ENCODE peak calls at places on chromosomes 1 and 21, in four cellular contexts. O, V, H and N are unnamed samples.

GRCh38 chr1:63799324-63799723 is 25.5 kb downstream of the ROR1 start:
- DNase-seq in O (no peak), V (no peak), H (no peak), N (no peak)

GRCh38 chr1:67261646-67262045 is 46.0 kb upstream of the IL12RB2 start:
- DNase-seq in O (peak; percentile 11), V (no peak), H (no peak), N (no peak)

GRCh38 chr1:118154220-118154619 is 30.8 kb downstream of the SPAG17 start:
- DNase-seq in O (peak; percentile 34), V (no peak), H (no peak), N (no peak)

GRCh38 chr1:97108200-97108599 is 386.6 kb downstream of the PTBP2 start:
- DNase-seq in O (no peak), V (no peak), H (no peak), N (no peak)

GRCh38 chr1:213122514-213122929 is 71.5 kb downstream of the RPS6KC1 start:
- DNase-seq in O (peak; percentile 71), V (no peak), H (no peak), N (no peak)

GRCh38 chr1:102097451-102097850 is 100.7 kb upstream of the OLFM3 start:
- DNase-seq in O (no peak), V (peak; percentile 29), H (no peak), N (no peak)

GRCh38 chr21:41478319-41479177 is 29.4 kb downstream of the TMPRSS2 start:
- DNase-seq in O (no peak), V (peak; percentile 69), H (no peak), N (no peak)

GRCh38 chr1:70353641-70354331 is 736 bp downstream of the ANKRD13C start:
- DNase-seq in O (peak; percentile 38), V (peak; percentile 56), H (peak; percentile 65), N (no peak)

GRCh38 chr1:91553196-91553595 is 52.5 kb downstream of the CDC7 start:
- DNase-seq in O (no peak), V (no peak), H (no peak), N (no peak)

GRCh38 chr1:234628099-234628498 is 18.1 kb upstream of the IRF2BP2 start:
- DNase-seq in O (no peak), V (no peak), H (no peak), N (no peak)

GRCh38 chr1:46550751-46551231 is 656 bp downstream of the KNCN start:
- DNase-seq in O (no peak), V (peak; percentile 41), H (no peak), N (no peak)

GRCh38 chr1:3275471-3276340 is 178.8 kb upstream of the ARHGEF16 start:
- DNase-seq in O (no peak), V (no peak), H (no peak), N (peak; percentile 86)

GRCh38 chr1:21324368-21325137 is 34.3 kb upstream of the ECE1 start:
- DNase-seq in O (peak; percentile 89), V (peak; percentile 82), H (no peak), N (peak; percentile 76)

GRCh38 chr1:56773341-56774066 is 45.7 kb downstream of the FYB2 start:
- DNase-seq in O (no peak), V (no peak), H (no peak), N (no peak)

GRCh38 chr1:13760921-13761320 is 60.9 kb downstream of the PRDM2 start:
- DNase-seq in O (no peak), V (no peak), H (no peak), N (no peak)

GRCh38 chr1:15381805-15382204 is 27.9 kb upstream of the EFHD2 start:
- DNase-seq in O (no peak), V (no peak), H (no peak), N (no peak)

GRCh38 chr21:39007532-39007931 is 175.7 kb downstream of the PSMG1 start:
- DNase-seq in O (no peak), V (no peak), H (no peak), N (no peak)

GRCh38 chr21:44766014-44766817 is 35.4 kb downstream of the UBE2G2 start:
- DNase-seq in O (no peak), V (no peak), H (no peak), N (no peak)

GRCh38 chr1:14259191-14259757 is 339.2 kb upstream of the KAZN start:
- DNase-seq in O (no peak), V (peak; percentile 70), H (no peak), N (peak; percentile 78)

GRCh38 chr1:224092601-224093000 is 21.3 kb upstream of the FBXO28 start:
- DNase-seq in O (no peak), V (no peak), H (no peak), N (no peak)

GRCh38 chr1:8061673-8062386 is 35.7 kb upstream of the ERRFI1 start:
- DNase-seq in O (no peak), V (no peak), H (no peak), N (no peak)

GRCh38 chr1:220828950-220829586 is 42.4 kb downstream of the MTARC1 start:
- DNase-seq in O (no peak), V (no peak), H (no peak), N (no peak)

GRCh38 chr1:26191739-26192138 is 1.3 kb downstream of the CATSPER4 start:
- DNase-seq in O (no peak), V (no peak), H (no peak), N (no peak)

GRCh38 chr21:37198989-37199924 is 67.9 kb downstream of the VPS26C start:
- DNase-seq in O (no peak), V (no peak), H (no peak), N (no peak)

GRCh38 chr21:15051652-15052554 is 12.9 kb downstream of the NRIP1 start:
- DNase-seq in O (peak; percentile 26), V (peak; percentile 61), H (no peak), N (no peak)

GRCh38 chr1:53186533-53186932 is 10.1 kb upstream of the CPT2 start:
- DNase-seq in O (no peak), V (peak; percentile 65), H (no peak), N (no peak)

GRCh38 chr1:207868769-207869721 is 41.9 kb downstream of the CD34 start:
- DNase-seq in O (peak; percentile 90), V (peak; percentile 81), H (peak; percentile 85), N (peak; percentile 90)

GRCh38 chr1:218209351-218209861 is 75.7 kb upstream of the RRP15 start:
- DNase-seq in O (no peak), V (no peak), H (no peak), N (no peak)

GRCh38 chr21:32604484-32604883 is 7.7 kb downstream of the CFAP298 start:
- DNase-seq in O (no peak), V (no peak), H (no peak), N (no peak)

DNA sequence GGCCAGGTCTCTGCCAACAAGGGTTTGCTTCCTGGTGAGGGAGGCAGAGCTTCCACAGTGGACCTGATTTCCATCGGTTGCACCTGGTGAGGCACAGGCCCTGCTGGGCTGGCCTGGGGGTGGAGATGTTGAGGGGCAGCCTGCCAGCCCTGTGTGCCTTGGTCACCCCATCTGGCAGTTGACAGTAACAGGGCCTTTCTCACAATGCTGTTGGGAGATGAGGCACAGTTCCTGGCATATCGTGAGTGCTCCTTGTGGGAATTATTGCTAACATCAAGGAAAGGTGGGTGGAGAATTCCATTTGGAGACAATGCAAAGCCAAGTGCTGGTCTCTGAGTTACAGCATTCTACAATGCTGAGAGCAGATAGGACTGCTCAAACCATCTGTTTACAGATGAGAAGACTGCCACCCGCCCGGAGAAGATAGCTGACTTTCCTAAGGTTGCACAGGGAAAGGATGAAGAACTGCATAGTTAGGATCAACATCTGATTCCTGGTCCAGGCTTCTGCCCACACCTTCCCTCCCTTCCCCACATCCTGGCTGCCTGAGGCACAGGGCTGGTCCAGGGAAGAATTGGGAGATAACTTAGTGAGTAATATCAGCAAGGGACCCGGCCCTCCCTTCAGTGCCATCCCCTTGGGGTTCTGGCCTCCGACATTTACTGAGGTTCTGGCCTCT is 1.8 kb downstream of the SERINC2 start:
- DNase-seq in O (no peak), V (no peak), H (no peak), N (no peak)
- H3K4me3 ChIP-seq in O (peak overlapping the region; percentile 99), V (peak overlapping the region; percentile 79), H (peak overlapping the region; percentile 9), N (no peak overlapping the region)

DNA sequence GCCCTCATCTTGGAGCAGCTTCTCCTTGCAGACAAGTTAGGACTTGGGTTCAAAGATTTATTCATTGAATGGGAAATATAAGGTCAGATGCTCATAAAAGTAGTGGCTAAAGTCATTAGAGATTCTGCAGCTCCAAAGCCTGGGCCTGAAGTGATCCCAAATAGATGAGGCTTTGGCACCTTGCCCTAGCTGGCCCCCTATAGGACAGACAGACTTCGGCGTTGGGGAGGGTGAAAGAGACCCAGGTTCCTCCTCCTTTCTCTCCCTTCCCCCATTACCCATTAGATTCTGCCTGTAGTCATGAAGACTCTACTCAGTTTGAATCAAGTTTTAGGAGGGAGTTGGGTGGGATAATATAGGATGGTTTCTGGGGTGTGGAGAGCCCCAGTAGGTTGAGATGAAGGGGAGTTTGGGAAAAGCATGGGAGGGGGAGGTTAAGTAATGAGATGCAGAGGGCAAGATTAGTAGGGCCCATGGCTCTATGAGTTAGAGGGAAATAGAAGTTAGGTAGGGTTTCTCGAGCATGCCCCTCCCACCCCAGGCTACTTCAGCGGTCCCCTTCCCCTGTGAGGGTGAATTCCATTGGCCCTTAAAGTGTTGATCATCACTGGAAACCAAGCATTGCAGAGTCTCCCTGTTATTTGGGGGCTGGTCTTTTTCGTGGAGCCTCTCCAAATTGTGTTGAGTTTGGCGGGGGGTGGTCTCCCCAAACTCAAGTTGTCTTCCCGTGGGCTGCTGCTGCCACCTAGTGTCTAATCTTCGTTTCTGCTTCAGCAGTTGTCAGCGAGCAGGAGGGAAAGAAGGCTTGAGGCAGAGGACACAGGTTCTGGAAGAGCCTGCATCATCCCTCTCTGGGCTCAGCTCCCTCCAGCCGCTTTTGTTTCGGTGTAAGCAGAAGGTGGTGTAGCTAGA is 2.1 kb upstream of the AHDC1 start:
- DNase-seq in O (peak; percentile 75), V (peak; percentile 69), H (no peak), N (no peak)
- H3K4me3 ChIP-seq in O (no peak overlapping the region), V (no peak overlapping the region), H (no peak overlapping the region), N (no peak overlapping the region)

DNA sequence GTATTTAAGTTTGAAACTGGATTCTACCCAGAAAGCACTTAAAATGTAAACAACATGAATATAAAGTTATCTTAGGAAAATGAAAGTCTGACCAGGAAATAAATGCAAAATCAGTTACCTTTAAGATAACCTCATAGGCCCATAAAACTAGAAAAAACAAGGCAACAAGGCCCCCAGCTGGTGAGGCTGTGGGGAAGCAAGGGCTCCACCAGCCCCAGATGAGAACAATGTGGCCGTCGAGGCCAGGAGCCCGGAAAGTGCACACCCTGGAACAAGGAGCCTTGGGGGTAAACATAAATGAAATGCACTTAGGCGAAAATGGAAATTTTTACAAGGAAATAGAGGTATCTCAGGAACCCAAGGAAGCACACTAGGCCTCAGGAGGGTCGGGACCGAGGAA is 37.9 kb upstream of the BMP8B start:
- DNase-seq in O (no peak), V (peak; percentile 53), H (no peak), N (no peak)
- H3K4me3 ChIP-seq in O (no peak overlapping the region), V (no peak overlapping the region), H (no peak overlapping the region), N (no peak overlapping the region)

GRCh38 chr1:82454431-82454830 is 653.7 kb downstream of the ADGRL2 start:
- DNase-seq in O (no peak), V (no peak), H (no peak), N (no peak)

GRCh38 chr1:82452096-82452495 is 651.4 kb downstream of the ADGRL2 start:
- DNase-seq in O (no peak), V (no peak), H (no peak), N (no peak)

GRCh38 chr1:82451191-82451590 is 650.5 kb downstream of the ADGRL2 start:
- DNase-seq in O (no peak), V (no peak), H (no peak), N (no peak)

GRCh38 chr1:82455342-82455741 is 654.6 kb downstream of the ADGRL2 start:
- DNase-seq in O (no peak), V (no peak), H (no peak), N (no peak)

GRCh38 chr1:82453511-82454185 is 652.9 kb downstream of the ADGRL2 start:
- DNase-seq in O (no peak), V (no peak), H (no peak), N (no peak)
- H3K4me3 ChIP-seq in O (no peak overlapping the region), V (no peak overlapping the region), H (no peak overlapping the region), N (no peak overlapping the region)

GRCh38 chr1:151012684-151013471 is 4.6 kb downstream of the PRUNE1 start:
- DNase-seq in O (peak; percentile 73), V (peak; percentile 72), H (peak; percentile 73), N (no peak)
- H3K4me3 ChIP-seq in O (no peak overlapping the region), V (no peak overlapping the region), H (no peak overlapping the region), N (no peak overlapping the region)